ENCODE peak calls at places on chromosomes 13 and 19, in seven cellular contexts. F is breast epithelium, Y is ascending aorta, D is coronary artery, A is lower lobe of right lung, H is heart left ventricle, U is GM23338. I is an unnamed sample.

GRCh38 chr19:1749373-1750342 is 3.6 kb upstream of the ONECUT3 start:
- DNase-seq in F (no peak), Y (no peak), D (no peak), A (no peak), H (no peak), U (no peak), I (peak; percentile 50)

GRCh38 chr19:5246554-5247155 is 94.0 kb downstream of the PTPRS start:
- DNase-seq in F (no peak), Y (no peak), D (no peak), A (no peak), H (no peak), U (no peak), I (no peak)

GRCh38 chr19:3358919-3359849 is 7.2 kb upstream of the NFIC start:
- DNase-seq in F (no peak), Y (no peak), D (peak; percentile 83), A (peak; percentile 85), H (peak; percentile 70), U (peak; percentile 33), I (peak; percentile 69)

GRCh38 chr13:39682788-39683187 is 27.3 kb downstream of the COG6 start:
- DNase-seq in F (no peak), Y (no peak), D (no peak), A (no peak), H (no peak), U (no peak), I (no peak)

GRCh38 chr13:64959276-64959675 is 2270.9 kb downstream of the PCDH9 start:
- DNase-seq in F (no peak), Y (no peak), D (no peak), A (no peak), H (no peak), U (no peak), I (no peak)

GRCh38 chr19:57317503-57317902 is 2.8 kb upstream of the ZNF543 start:
- DNase-seq in F (no peak), Y (no peak), D (no peak), A (no peak), H (peak; percentile 37), U (peak; percentile 66), I (no peak)

GRCh38 chr19:1618157-1619093 is 13.2 kb upstream of the UQCR11 start:
- DNase-seq in F (no peak), Y (no peak), D (no peak), A (no peak), H (peak; percentile 61), U (peak; percentile 83), I (peak; percentile 73)

GRCh38 chr13:106499905-106500304 is 35.6 kb downstream of the EFNB2 start:
- DNase-seq in F (no peak), Y (no peak), D (no peak), A (no peak), H (no peak), U (no peak), I (no peak)

GRCh38 chr19:2793577-2793976 is 8.3 kb downstream of the THOP1 start:
- DNase-seq in F (no peak), Y (no peak), D (no peak), A (no peak), H (no peak), U (no peak), I (no peak)

GRCh38 chr13:21297452-21297851 is 121.0 kb downstream of the MRPL57 start:
- DNase-seq in F (no peak), Y (no peak), D (no peak), A (no peak), H (no peak), U (no peak), I (no peak)

GRCh38 chr13:111184685-111185401 is 69.7 kb downstream of the ARHGEF7 start:
- DNase-seq in F (no peak), Y (no peak), D (no peak), A (no peak), H (peak; percentile 56), U (no peak), I (no peak)

GRCh38 chr19:2122982-2123381 is 26.3 kb downstream of the IZUMO4 start:
- DNase-seq in F (no peak), Y (no peak), D (no peak), A (no peak), H (no peak), U (no peak), I (no peak)

GRCh38 chr13:85772379-85772778 is 26.8 kb downstream of the SLITRK6 start:
- DNase-seq in F (no peak), Y (no peak), D (no peak), A (no peak), H (no peak), U (no peak), I (no peak)

GRCh38 chr13:103883152-103883551 is 816.9 kb upstream of the SLC10A2 start:
- DNase-seq in F (peak; percentile 87), Y (no peak), D (no peak), A (peak; percentile 82), H (peak; percentile 87), U (peak; percentile 84), I (peak; percentile 90)

GRCh38 chr13:104024416-104025170 is 958.4 kb upstream of the SLC10A2 start:
- DNase-seq in F (no peak), Y (no peak), D (no peak), A (no peak), H (no peak), U (no peak), I (no peak)

GRCh38 chr13:113649212-113649611 is 8.8 kb downstream of the ATP4B start:
- DNase-seq in F (peak; percentile 12), Y (no peak), D (peak; percentile 21), A (peak; percentile 30), H (peak; percentile 6), U (peak; percentile 49), I (peak; percentile 10)
- TF ChIP-seq CTCF in F (no peak), Y (no peak), D (no peak), A (no peak), H (no peak), U (peak; percentile 45), I (no peak)

DNA sequence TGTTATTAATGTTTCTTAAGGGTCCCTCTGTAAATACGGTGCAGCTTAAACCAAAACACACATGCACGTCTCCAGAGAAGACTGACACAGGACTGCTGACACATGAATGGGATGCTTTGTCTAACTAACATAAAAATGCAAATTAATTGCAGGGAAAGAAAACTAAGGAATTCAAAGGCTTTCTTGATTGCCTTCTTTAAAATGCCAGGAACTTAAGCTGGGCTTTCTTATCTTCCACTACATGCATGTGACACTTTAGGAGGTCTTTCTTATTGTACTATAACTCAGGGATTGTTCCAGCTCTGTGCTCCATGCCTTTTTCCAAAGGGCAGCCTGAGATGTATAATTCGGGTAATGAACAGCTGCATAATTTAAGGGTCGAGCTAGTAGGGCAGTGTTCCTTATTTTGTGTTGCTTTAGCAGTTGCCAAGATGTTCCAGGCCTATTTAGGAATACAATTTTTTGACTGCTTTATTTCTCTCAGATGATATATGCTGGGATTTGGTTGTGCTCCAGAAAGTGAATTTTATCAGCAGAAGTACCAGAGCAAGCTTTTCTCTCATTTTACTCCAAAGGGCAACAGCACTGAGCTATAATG is 885.3 kb downstream of the PCDH9 start:
- DNase-seq in F (no peak), Y (no peak), D (no peak), A (no peak), H (no peak), U (no peak), I (no peak)
- H3K27ac ChIP-seq in F (no peak overlapping the region), Y (no peak overlapping the region), D (no peak overlapping the region), A (no peak overlapping the region), H (no peak overlapping the region), U (no peak overlapping the region), I (no peak overlapping the region)

DNA sequence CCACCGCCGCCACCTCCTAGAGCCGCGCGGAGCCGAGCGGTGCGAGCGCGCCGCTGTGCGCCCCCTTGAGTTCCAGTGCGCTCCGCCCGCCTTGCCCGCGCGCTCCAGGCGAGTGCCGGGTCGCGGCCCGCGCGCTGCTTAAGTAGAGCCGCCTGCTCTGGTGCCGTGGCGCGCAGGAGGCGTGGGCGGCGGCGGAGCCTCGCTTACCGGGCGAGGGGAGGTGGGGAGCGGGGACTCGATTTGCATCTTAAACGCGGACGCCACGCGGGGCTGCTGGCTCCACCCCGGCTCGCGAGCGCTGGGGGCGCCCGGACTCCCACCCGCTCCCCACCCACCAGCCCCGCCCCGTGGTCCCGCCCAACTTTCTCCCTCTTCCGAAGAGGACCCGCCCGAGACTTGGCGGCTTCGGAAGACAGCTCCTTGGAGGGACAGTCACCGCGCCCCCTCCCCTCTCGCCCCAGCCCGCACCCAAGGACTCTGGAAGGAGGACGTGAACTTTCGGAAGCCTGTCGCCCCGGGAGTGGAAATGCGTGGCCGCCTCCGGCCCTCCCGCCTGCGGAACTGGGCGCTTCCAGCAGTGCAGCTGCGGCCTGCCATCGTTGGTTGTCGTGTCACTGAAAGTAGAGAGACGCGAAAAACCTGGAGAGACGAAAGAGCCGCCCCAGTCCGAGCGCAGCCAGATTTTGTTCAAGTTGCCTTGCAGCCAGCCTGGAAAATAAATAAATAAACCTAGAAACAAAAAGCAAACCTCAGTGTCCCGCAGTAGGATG is at the start of gene KCTD12:
- DNase-seq in F (peak; percentile 73), Y (peak; percentile 64), D (peak; percentile 89), A (peak; percentile 94), H (peak; percentile 93), U (peak; percentile 82), I (peak; percentile 94)
- TF ChIP-seq CTCF in F (no peak), Y (peak; percentile 38), D (no peak), A (no peak), H (peak; percentile 27), U (no peak), I (no peak)

DNA sequence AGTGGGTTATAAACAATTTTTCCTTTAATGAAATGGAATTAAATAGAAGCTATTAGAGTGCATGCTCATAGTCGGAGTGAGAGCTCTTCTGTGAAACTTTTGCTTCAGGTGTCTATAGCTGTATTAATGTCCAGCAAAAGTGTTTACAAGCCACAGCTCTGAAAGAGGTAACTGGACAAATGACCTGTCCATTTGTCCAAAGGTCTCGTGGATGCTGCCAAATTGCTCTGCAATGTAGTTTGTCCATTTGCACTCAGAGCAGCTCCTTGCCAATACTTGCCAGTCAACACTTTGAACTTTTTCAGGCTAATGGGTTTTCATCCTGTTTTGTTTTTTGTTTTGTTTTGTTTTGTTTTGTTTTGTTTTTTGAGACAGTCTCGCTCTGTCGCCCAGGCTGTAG is 3.1 kb upstream of the CBLC start:
- DNase-seq in F (no peak), Y (no peak), D (no peak), A (no peak), H (no peak), U (no peak), I (no peak)
- H3K27ac ChIP-seq in F (peak overlapping the region; percentile 22), Y (no peak overlapping the region), D (no peak overlapping the region), A (no peak overlapping the region), H (no peak overlapping the region), U (no peak overlapping the region), I (no peak overlapping the region)

DNA sequence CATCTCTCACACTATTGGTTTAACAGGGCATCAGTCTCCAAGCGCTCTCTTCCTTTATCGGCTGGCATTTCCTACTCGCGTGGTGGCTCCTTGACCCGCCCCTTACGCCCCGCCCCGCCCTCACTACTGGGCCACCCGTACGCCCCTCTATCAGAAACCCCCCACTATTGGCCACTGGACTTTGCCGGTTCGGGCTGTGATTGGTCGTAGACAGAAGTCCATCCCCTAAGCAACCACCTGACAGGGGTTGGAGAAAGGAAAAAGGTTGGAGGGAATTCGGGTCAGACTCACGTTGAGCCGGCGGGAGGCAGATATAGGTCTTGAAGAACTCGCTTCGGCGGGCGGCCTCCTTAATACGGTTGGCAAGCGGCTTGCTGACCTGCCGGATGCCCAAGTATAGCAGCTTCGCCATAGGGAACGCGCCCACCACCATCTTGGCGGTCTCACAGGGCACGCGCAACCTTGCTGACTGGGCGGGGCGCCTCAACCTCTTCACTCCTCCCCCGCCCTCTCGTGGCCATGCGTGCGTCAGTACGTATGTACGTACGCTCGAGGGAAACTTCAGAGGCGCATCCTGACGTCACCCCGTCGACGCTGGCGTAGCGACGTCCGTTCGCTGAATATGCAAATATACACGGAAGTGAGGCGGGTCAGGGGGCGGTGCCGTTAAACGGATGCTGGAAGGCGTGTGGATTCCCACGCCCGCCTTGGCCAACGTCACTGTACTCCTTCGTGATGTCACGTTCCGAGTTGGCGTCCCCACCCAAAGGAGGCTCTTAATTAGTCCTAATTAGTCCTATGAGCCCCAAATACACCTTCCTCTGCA is at the start of gene OPA3:
- DNase-seq in F (peak; percentile 99), Y (peak; percentile 99), D (peak; percentile 99), A (peak; percentile 100), H (peak; percentile 100), U (peak; percentile 100), I (peak; percentile 99)
- TF ChIP-seq CTCF in F (peak; percentile 20), Y (no peak), D (no peak), A (no peak), H (no peak), U (no peak), I (peak; percentile 25)